ENCODE peak calls at places on chromosomes 7 and 10, in six cellular contexts. O is tibial artery, F is neural progenitor cell, G is GM12865, E is RWPE1, B is SK-N-SH. X is an unnamed sample.

GRCh38 chr10:3203972-3204371 is 31.4 kb upstream of the PITRM1 start:
- DNase-seq in O (no peak), F (no peak), G (no peak), E (no peak), B (no peak), X (no peak)

GRCh38 chr10:29621161-29621560 is 13.6 kb downstream of the SVIL start:
- DNase-seq in O (peak; percentile 65), F (peak; percentile 80), G (no peak), E (no peak), B (no peak), X (no peak)

GRCh38 chr7:127986581-127987461 is 44.4 kb downstream of the LRRC4 start:
- DNase-seq in O (peak; percentile 27), F (no peak), G (no peak), E (no peak), B (no peak), X (no peak)

GRCh38 chr10:77518258-77518909 is 119.2 kb downstream of the KCNMA1 start:
- DNase-seq in O (no peak), F (no peak), G (no peak), E (no peak), B (no peak), X (no peak)

GRCh38 chr10:52314007-52314821 is at the start of gene DKK1:
- DNase-seq in O (peak; percentile 28), F (peak; percentile 87), G (peak; percentile 39), E (peak; percentile 81), B (peak; percentile 89), X (no peak)

GRCh38 chr10:73585223-73585784 is 5.8 kb downstream of the USP54 start:
- DNase-seq in O (no peak), F (no peak), G (no peak), E (no peak), B (no peak), X (no peak)

GRCh38 chr7:18583305-18583704 is 87.8 kb downstream of the HDAC9 start:
- DNase-seq in O (no peak), F (no peak), G (no peak), E (no peak), B (no peak), X (no peak)

GRCh38 chr7:36208997-36209813 is 56.2 kb downstream of the EEPD1 start:
- DNase-seq in O (no peak), F (no peak), G (no peak), E (peak; percentile 10), B (no peak), X (no peak)

GRCh38 chr7:135441791-135442190 is 68.1 kb downstream of the CNOT4 start:
- DNase-seq in O (no peak), F (no peak), G (no peak), E (peak; percentile 52), B (no peak), X (no peak)

GRCh38 chr7:142801601-142802295 is 31.0 kb downstream of the PRSS2 start:
- DNase-seq in O (no peak), F (no peak), G (no peak), E (no peak), B (no peak), X (no peak)

GRCh38 chr7:38393874-38394273 is 120.4 kb upstream of the TARP start:
- DNase-seq in O (no peak), F (no peak), G (peak; percentile 26), E (no peak), B (no peak), X (no peak)

GRCh38 chr10:108638225-108638624 is 1285.1 kb downstream of the XPNPEP1 start:
- DNase-seq in O (no peak), F (no peak), G (no peak), E (no peak), B (no peak), X (no peak)

GRCh38 chr10:14838582-14839304 is 637 bp downstream of the HSPA14 start:
- DNase-seq in O (peak; percentile 22), F (peak; percentile 83), G (peak; percentile 44), E (peak; percentile 32), B (peak; percentile 74), X (no peak)

GRCh38 chr10:12587408-12587807 is 238.1 kb downstream of the CAMK1D start:
- DNase-seq in O (no peak), F (no peak), G (no peak), E (no peak), B (no peak), X (no peak)

GRCh38 chr10:62805139-62806092 is 896 bp downstream of the ADO start:
- DNase-seq in O (no peak), F (peak; percentile 78), G (peak; percentile 77), E (peak; percentile 42), B (peak; percentile 69), X (no peak)

GRCh38 chr7:79414910-79415309 is 38.6 kb downstream of the MAGI2 start:
- DNase-seq in O (no peak), F (no peak), G (no peak), E (no peak), B (no peak), X (no peak)

GRCh38 chr10:11141571-11142091 is 124.0 kb downstream of the CELF2 start:
- DNase-seq in O (no peak), F (no peak), G (no peak), E (no peak), B (no peak), X (no peak)

DNA sequence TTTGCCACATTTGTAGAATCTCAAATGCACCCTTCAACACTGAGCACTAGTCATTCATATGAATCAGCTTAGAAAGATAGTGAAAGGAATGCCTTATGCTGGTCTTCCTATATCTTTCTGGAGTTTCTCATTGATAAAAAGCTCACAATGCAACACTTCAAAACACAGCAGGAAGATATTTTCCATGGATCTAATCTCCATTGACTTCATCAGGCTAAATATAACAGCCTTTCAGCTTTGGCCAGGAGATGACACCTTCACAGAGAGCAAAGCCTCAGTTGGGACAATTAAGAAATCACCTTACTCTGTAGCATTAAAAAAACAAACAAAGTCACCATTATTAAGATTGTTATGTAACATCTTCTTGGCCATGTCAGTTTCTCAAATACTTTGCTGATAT is 6.7 kb downstream of the NRP1 start:
- DNase-seq in O (no peak), F (peak; percentile 19), G (no peak), E (no peak), B (no peak), X (no peak)
- TF ChIP-seq CTCF in O (no peak), F (peak; percentile 49), G (no peak), E (peak; percentile 22), B (peak; percentile 42), X (peak; percentile 17)

GRCh38 chr10:132939378-132939955 is 2.9 kb downstream of the CFAP46 start:
- DNase-seq in O (peak; percentile 13), F (no peak), G (no peak), E (no peak), B (no peak), X (no peak)

GRCh38 chr10:132937861-132938260 is 4.5 kb downstream of the CFAP46 start:
- DNase-seq in O (no peak), F (no peak), G (no peak), E (no peak), B (no peak), X (no peak)

GRCh38 chr10:132939957-132940790 is 2.2 kb downstream of the CFAP46 start:
- DNase-seq in O (peak; percentile 31), F (peak; percentile 73), G (peak; percentile 50), E (peak; percentile 50), B (peak; percentile 57), X (no peak)

GRCh38 chr10:132940791-132941465 is 1.4 kb downstream of the CFAP46 start:
- DNase-seq in O (peak; percentile 11), F (no peak), G (peak; percentile 16), E (no peak), B (no peak), X (no peak)

GRCh38 chr10:132938472-132939329 is 3.7 kb downstream of the CFAP46 start:
- DNase-seq in O (peak; percentile 16), F (peak; percentile 76), G (no peak), E (no peak), B (peak; percentile 67), X (no peak)
- TF ChIP-seq CTCF in O (no peak), F (peak; percentile 59), G (peak; percentile 8), E (peak; percentile 8), B (peak; percentile 42), X (no peak)

GRCh38 chr10:24382979-24383663 is 174.2 kb downstream of the KIAA1217 start:
- DNase-seq in O (no peak), F (no peak), G (no peak), E (peak; percentile 83), B (no peak), X (no peak)

GRCh38 chr10:24384954-24385353 is 176.0 kb downstream of the KIAA1217 start:
- DNase-seq in O (no peak), F (no peak), G (no peak), E (no peak), B (no peak), X (no peak)

GRCh38 chr10:24382596-24382978 is 173.6 kb downstream of the KIAA1217 start:
- DNase-seq in O (no peak), F (no peak), G (peak; percentile 57), E (no peak), B (no peak), X (no peak)

GRCh38 chr10:24382045-24382444 is 173.1 kb downstream of the KIAA1217 start:
- DNase-seq in O (no peak), F (no peak), G (peak; percentile 26), E (no peak), B (no peak), X (no peak)

DNA sequence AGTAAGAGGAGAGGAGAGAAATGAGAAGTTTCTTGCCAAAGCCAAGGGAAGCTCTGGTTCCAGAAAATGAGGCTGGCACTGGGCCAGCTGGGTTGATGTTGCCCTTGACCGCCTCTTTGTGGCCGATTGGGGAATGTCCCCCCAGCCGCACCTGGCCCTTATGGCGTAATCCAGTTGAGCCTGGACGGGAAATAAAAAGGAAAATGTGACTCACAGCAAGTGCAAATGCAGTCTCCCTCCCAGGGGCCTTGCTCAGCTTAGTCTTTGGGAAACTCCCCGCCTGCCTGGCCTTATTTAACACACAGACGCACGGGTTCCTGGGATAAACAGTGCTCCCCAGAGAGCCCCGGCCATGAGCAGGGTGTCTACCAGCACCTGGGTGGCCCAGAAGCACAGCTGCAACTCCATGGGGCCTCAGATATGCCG is 174.8 kb downstream of the KIAA1217 start:
- DNase-seq in O (peak; percentile 81), F (peak; percentile 26), G (peak; percentile 90), E (peak; percentile 96), B (peak; percentile 60), X (no peak)
- TF ChIP-seq CTCF in O (peak; percentile 23), F (peak; percentile 35), G (peak; percentile 38), E (peak; percentile 79), B (peak; percentile 71), X (peak; percentile 23)

GRCh38 chr10:44733743-44734488 is 177.2 kb upstream of the TMEM72 start:
- DNase-seq in O (no peak), F (peak; percentile 16), G (no peak), E (no peak), B (no peak), X (no peak)
- TF ChIP-seq CTCF in O (no peak), F (peak; percentile 44), G (no peak), E (no peak), B (peak; percentile 40), X (no peak)

DNA sequence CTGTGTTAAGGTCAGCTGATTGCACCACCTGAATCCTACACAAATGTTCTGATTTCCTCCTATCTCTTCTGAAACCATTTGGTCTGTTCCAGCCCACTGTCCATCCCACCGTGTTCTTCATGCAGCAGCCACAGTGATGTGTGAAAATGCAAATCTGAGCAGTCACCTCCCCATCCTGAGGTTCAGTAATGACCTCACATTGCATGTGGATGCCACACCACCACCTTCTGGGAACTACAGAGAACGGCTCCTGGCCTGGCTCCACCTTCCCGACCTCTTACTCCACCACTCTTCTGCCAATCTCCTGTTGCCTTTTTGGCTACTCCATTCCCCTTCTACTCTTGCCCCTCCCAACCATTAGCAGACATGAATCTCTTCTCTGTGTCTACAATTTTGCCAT is 244.4 kb downstream of the TNS3 start:
- DNase-seq in O (no peak), F (no peak), G (peak; percentile 53), E (no peak), B (no peak), X (no peak)
- TF ChIP-seq CTCF in O (no peak), F (no peak), G (no peak), E (no peak), B (peak; percentile 7), X (no peak)

X was measured in D721Med.